ENCODE peak calls at places on chromosome 6, in five cellular contexts. One of them, this sample, is unnamed. For H3K27me3, the result is how much of the 10 kb centered on the place peaks cover.

GRCh38 chr6:13561624-13562267 is 12.7 kb upstream of the SIRT5 start:
- DNase-seq in brain microvascular endothelial cell: no peak
- DNase-seq in tibial nerve: no peak
- DNase-seq in CD4-positive, alpha-beta memory T cell: no peak
- DNase-seq in SJSA1: no peak
- DNase-seq in this sample: no peak

GRCh38 chr6:116500969-116501433 is 10.4 kb upstream of the CALHM5 start:
- DNase-seq in brain microvascular endothelial cell: peak
- DNase-seq in tibial nerve: no peak
- DNase-seq in CD4-positive, alpha-beta memory T cell: no peak
- DNase-seq in SJSA1: no peak
- DNase-seq in this sample: no peak

GRCh38 chr6:39188577-39188976 is 40.7 kb downstream of the KCNK5 start:
- DNase-seq in brain microvascular endothelial cell: no peak
- DNase-seq in tibial nerve: no peak
- DNase-seq in CD4-positive, alpha-beta memory T cell: no peak
- DNase-seq in SJSA1: no peak
- DNase-seq in this sample: no peak

GRCh38 chr6:33755070-33755869 is 8.6 kb upstream of the IP6K3 start:
- DNase-seq in brain microvascular endothelial cell: no peak
- DNase-seq in tibial nerve: no peak
- DNase-seq in CD4-positive, alpha-beta memory T cell: no peak
- DNase-seq in SJSA1: no peak
- DNase-seq in this sample: no peak

GRCh38 chr6:113733386-113733785 is 123.8 kb upstream of the MARCKS start:
- DNase-seq in brain microvascular endothelial cell: no peak
- DNase-seq in tibial nerve: no peak
- DNase-seq in CD4-positive, alpha-beta memory T cell: no peak
- DNase-seq in SJSA1: no peak
- DNase-seq in this sample: no peak

GRCh38 chr6:20202070-20202658 is 10.1 kb downstream of the MBOAT1 start:
- DNase-seq in brain microvascular endothelial cell: no peak
- DNase-seq in tibial nerve: no peak
- DNase-seq in CD4-positive, alpha-beta memory T cell: no peak
- DNase-seq in SJSA1: peak
- DNase-seq in this sample: no peak

GRCh38 chr6:39370021-39370420 is 47.5 kb upstream of the KCNK16 start:
- DNase-seq in brain microvascular endothelial cell: no peak
- DNase-seq in tibial nerve: no peak
- DNase-seq in CD4-positive, alpha-beta memory T cell: no peak
- DNase-seq in SJSA1: no peak
- DNase-seq in this sample: no peak

GRCh38 chr6:152750694-152751093 is at the start of gene VIP:
- DNase-seq in brain microvascular endothelial cell: peak
- DNase-seq in tibial nerve: no peak
- DNase-seq in CD4-positive, alpha-beta memory T cell: no peak
- DNase-seq in SJSA1: peak
- DNase-seq in this sample: no peak

GRCh38 chr6:45741437-45742166 is 274.1 kb downstream of the CLIC5 start:
- DNase-seq in brain microvascular endothelial cell: no peak
- DNase-seq in tibial nerve: peak
- DNase-seq in CD4-positive, alpha-beta memory T cell: no peak
- DNase-seq in SJSA1: peak
- DNase-seq in this sample: peak

GRCh38 chr6:52843600-52843999 is 3.0 kb upstream of the GSTA5 start:
- DNase-seq in brain microvascular endothelial cell: no peak
- DNase-seq in tibial nerve: no peak
- DNase-seq in CD4-positive, alpha-beta memory T cell: no peak
- DNase-seq in SJSA1: no peak
- DNase-seq in this sample: no peak

GRCh38 chr6:151292974-151293373 is 53.2 kb downstream of the AKAP12 start:
- DNase-seq in brain microvascular endothelial cell: no peak
- DNase-seq in tibial nerve: no peak
- DNase-seq in CD4-positive, alpha-beta memory T cell: no peak
- DNase-seq in SJSA1: no peak
- DNase-seq in this sample: peak

DNA sequence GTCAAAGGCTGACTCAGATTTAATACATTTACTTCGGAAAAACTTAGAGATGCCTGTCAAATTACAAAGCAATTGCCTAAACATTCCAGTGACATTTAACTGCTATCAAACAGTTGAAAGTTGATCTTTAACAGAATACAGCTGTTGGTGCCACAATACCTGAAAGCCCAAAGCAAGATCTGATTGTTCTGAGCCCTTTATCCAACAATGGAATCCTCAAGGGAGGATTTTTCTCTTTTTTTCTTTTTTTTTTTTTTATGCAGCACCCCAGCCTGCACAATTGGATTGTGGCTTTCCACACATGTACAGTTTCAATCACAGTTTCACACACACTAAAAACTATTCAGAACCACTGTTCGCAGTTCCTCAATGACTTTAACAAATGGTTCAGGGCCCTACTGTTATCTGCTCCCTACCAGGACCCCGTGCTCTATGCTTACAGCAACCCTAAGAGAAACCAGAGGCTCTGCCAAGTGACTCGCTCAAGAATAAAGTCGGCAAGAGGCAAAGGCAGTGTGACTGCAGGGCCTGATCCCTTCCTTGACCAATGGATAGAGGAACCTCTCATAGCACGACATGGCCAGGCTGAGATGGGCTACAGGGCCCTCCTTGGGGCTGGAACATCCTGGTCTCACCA is 33.3 kb downstream of the EPB41L2 start:
- DNase-seq in brain microvascular endothelial cell: peak
- DNase-seq in tibial nerve: no peak
- DNase-seq in CD4-positive, alpha-beta memory T cell: no peak
- DNase-seq in SJSA1: peak
- DNase-seq in this sample: no peak
- H3K27me3 ChIP-seq in brain microvascular endothelial cell: under half
- H3K27me3 ChIP-seq in tibial nerve: under half
- H3K27me3 ChIP-seq in CD4-positive, alpha-beta memory T cell: under half
- H3K27me3 ChIP-seq in SJSA1: under half
- H3K27me3 ChIP-seq in this sample: under half

GRCh38 chr6:99629293-99629692 is 22.7 kb downstream of the PRDM13 start:
- DNase-seq in brain microvascular endothelial cell: no peak
- DNase-seq in tibial nerve: no peak
- DNase-seq in CD4-positive, alpha-beta memory T cell: no peak
- DNase-seq in SJSA1: no peak
- DNase-seq in this sample: no peak
- H3K27me3 ChIP-seq in brain microvascular endothelial cell: under half
- H3K27me3 ChIP-seq in tibial nerve: under half
- H3K27me3 ChIP-seq in CD4-positive, alpha-beta memory T cell: under half
- H3K27me3 ChIP-seq in SJSA1: under half
- H3K27me3 ChIP-seq in this sample: under half

GRCh38 chr6:159445351-159445750 is 247.7 kb downstream of the SOD2 start:
- DNase-seq in brain microvascular endothelial cell: peak
- DNase-seq in tibial nerve: no peak
- DNase-seq in CD4-positive, alpha-beta memory T cell: no peak
- DNase-seq in SJSA1: no peak
- DNase-seq in this sample: no peak

GRCh38 chr6:159444073-159444472 is 249.0 kb downstream of the SOD2 start:
- DNase-seq in brain microvascular endothelial cell: peak
- DNase-seq in tibial nerve: no peak
- DNase-seq in CD4-positive, alpha-beta memory T cell: no peak
- DNase-seq in SJSA1: no peak
- DNase-seq in this sample: no peak

GRCh38 chr6:159440907-159441703 is 251.9 kb downstream of the SOD2 start:
- DNase-seq in brain microvascular endothelial cell: no peak
- DNase-seq in tibial nerve: no peak
- DNase-seq in CD4-positive, alpha-beta memory T cell: no peak
- DNase-seq in SJSA1: no peak
- DNase-seq in this sample: no peak

GRCh38 chr6:159441704-159441981 is 251.4 kb downstream of the SOD2 start:
- DNase-seq in brain microvascular endothelial cell: no peak
- DNase-seq in tibial nerve: no peak
- DNase-seq in CD4-positive, alpha-beta memory T cell: no peak
- DNase-seq in SJSA1: no peak
- DNase-seq in this sample: no peak

DNA sequence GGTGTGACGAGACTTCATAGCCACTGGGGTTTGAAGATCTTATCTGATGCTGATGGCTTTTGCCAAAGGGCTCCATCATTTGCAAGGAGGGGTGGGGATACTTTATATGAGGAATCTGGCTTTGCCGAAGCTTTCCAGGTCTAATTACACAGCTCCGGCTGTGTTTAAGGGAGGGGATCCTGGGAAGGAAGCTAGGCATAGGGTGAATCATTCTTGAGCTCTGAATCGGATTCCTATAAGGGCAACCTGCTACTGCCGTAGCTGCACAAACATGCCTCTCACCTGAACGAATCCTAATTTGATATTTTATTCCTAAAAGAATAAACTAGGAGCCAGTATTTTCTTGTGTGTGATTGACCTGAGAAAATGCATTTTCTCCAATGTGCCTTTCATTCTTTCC is 249.5 kb downstream of the SOD2 start:
- DNase-seq in brain microvascular endothelial cell: no peak
- DNase-seq in tibial nerve: no peak
- DNase-seq in CD4-positive, alpha-beta memory T cell: no peak
- DNase-seq in SJSA1: no peak
- DNase-seq in this sample: no peak
- H3K27me3 ChIP-seq in brain microvascular endothelial cell: under half
- H3K27me3 ChIP-seq in tibial nerve: under half
- H3K27me3 ChIP-seq in CD4-positive, alpha-beta memory T cell: under half
- H3K27me3 ChIP-seq in SJSA1: under half
- H3K27me3 ChIP-seq in this sample: under half

DNA sequence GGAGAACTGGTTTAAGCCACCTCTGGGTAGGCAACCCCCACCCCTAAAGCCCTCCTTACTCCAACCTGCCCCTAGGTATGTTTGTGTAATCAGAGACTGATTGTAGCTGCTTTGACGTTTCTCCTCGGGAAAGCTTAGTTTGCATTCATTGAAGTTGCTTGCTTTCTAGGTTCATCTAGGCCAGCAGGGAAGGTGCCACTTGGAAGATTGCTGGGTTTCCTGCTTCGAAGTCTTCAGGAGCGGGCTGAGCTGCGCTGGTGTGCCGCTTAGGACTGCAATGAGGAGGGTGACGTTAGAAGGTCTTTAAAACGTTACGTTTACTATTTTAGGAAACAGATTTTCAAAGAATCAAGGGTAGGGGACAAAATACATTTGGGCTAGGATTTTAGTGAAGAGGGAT is 92.8 kb upstream of the PRDM1 start:
- DNase-seq in brain microvascular endothelial cell: no peak
- DNase-seq in tibial nerve: no peak
- DNase-seq in CD4-positive, alpha-beta memory T cell: no peak
- DNase-seq in SJSA1: no peak
- DNase-seq in this sample: no peak
- H3K27me3 ChIP-seq in brain microvascular endothelial cell: under half
- H3K27me3 ChIP-seq in tibial nerve: under half
- H3K27me3 ChIP-seq in CD4-positive, alpha-beta memory T cell: under half
- H3K27me3 ChIP-seq in SJSA1: under half
- H3K27me3 ChIP-seq in this sample: under half

GRCh38 chr6:44327096-44327495 is 13.9 kb upstream of the AARS2 start:
- DNase-seq in brain microvascular endothelial cell: no peak
- DNase-seq in tibial nerve: no peak
- DNase-seq in CD4-positive, alpha-beta memory T cell: no peak
- DNase-seq in SJSA1: no peak
- DNase-seq in this sample: no peak

GRCh38 chr6:44315506-44315905 is 2.4 kb upstream of the AARS2 start:
- DNase-seq in brain microvascular endothelial cell: no peak
- DNase-seq in tibial nerve: no peak
- DNase-seq in CD4-positive, alpha-beta memory T cell: no peak
- DNase-seq in SJSA1: no peak
- DNase-seq in this sample: no peak

GRCh38 chr6:44316481-44316880 is 3.3 kb upstream of the AARS2 start:
- DNase-seq in brain microvascular endothelial cell: no peak
- DNase-seq in tibial nerve: no peak
- DNase-seq in CD4-positive, alpha-beta memory T cell: no peak
- DNase-seq in SJSA1: no peak
- DNase-seq in this sample: no peak

GRCh38 chr6:44321210-44321609 is 8.1 kb upstream of the AARS2 start:
- DNase-seq in brain microvascular endothelial cell: no peak
- DNase-seq in tibial nerve: no peak
- DNase-seq in CD4-positive, alpha-beta memory T cell: no peak
- DNase-seq in SJSA1: no peak
- DNase-seq in this sample: no peak
- H3K27me3 ChIP-seq in brain microvascular endothelial cell: under half
- H3K27me3 ChIP-seq in tibial nerve: under half
- H3K27me3 ChIP-seq in CD4-positive, alpha-beta memory T cell: under half
- H3K27me3 ChIP-seq in SJSA1: under half
- H3K27me3 ChIP-seq in this sample: under half

GRCh38 chr6:133888931-133889556 is at the start of gene TCF21:
- DNase-seq in brain microvascular endothelial cell: no peak
- DNase-seq in tibial nerve: no peak
- DNase-seq in CD4-positive, alpha-beta memory T cell: no peak
- DNase-seq in SJSA1: no peak
- DNase-seq in this sample: peak
- H3K27me3 ChIP-seq in brain microvascular endothelial cell: under half
- H3K27me3 ChIP-seq in tibial nerve: half or more
- H3K27me3 ChIP-seq in CD4-positive, alpha-beta memory T cell: half or more
- H3K27me3 ChIP-seq in SJSA1: under half
- H3K27me3 ChIP-seq in this sample: under half

GRCh38 chr6:166004491-166005275 is 163.0 kb downstream of the TBXT start:
- DNase-seq in brain microvascular endothelial cell: no peak
- DNase-seq in tibial nerve: no peak
- DNase-seq in CD4-positive, alpha-beta memory T cell: no peak
- DNase-seq in SJSA1: no peak
- DNase-seq in this sample: no peak
- H3K27me3 ChIP-seq in brain microvascular endothelial cell: under half
- H3K27me3 ChIP-seq in tibial nerve: under half
- H3K27me3 ChIP-seq in CD4-positive, alpha-beta memory T cell: under half
- H3K27me3 ChIP-seq in SJSA1: under half
- H3K27me3 ChIP-seq in this sample: under half

This sample was measured in AG04450.